ENCODE peak calls at places on chromosomes 6 and 20, in eight cellular contexts. One of them, this sample, is unnamed.

GRCh38 chr20:58219342-58219700 is 9.1 kb downstream of the ANKRD60 start:
- DNase-seq in sigmoid colon: peak; percentile 12
- DNase-seq in spleen: no peak
- DNase-seq in stomach: no peak
- DNase-seq in breast epithelium: no peak
- DNase-seq in transverse colon: no peak
- DNase-seq in SK-N-SH: no peak
- DNase-seq in suprapubic skin: no peak
- DNase-seq in this sample: no peak

GRCh38 chr6:136945626-136946235 is 23.6 kb downstream of the SLC35D3 start:
- DNase-seq in transverse colon: no peak
- DNase-seq in spleen: no peak
- DNase-seq in suprapubic skin: no peak
- DNase-seq in stomach: no peak
- DNase-seq in sigmoid colon: no peak
- DNase-seq in SK-N-SH: no peak
- DNase-seq in breast epithelium: no peak
- DNase-seq in this sample: no peak

GRCh38 chr20:50380697-50381040 is 129.5 kb upstream of the PTPN1 start:
- DNase-seq in stomach: peak; percentile 53
- DNase-seq in SK-N-SH: peak; percentile 81
- DNase-seq in sigmoid colon: no peak
- DNase-seq in transverse colon: peak; percentile 59
- DNase-seq in suprapubic skin: no peak
- DNase-seq in spleen: no peak
- DNase-seq in breast epithelium: no peak
- DNase-seq in this sample: no peak

GRCh38 chr6:39157511-39157910 is 42.5 kb upstream of the SAYSD1 start:
- DNase-seq in suprapubic skin: no peak
- DNase-seq in spleen: no peak
- DNase-seq in sigmoid colon: no peak
- DNase-seq in breast epithelium: no peak
- DNase-seq in transverse colon: no peak
- DNase-seq in stomach: no peak
- DNase-seq in SK-N-SH: peak; percentile 47
- DNase-seq in this sample: no peak

GRCh38 chr6:3209114-3210023 is 18.1 kb downstream of the TUBB2B start:
- DNase-seq in stomach: peak; percentile 36
- DNase-seq in sigmoid colon: no peak
- DNase-seq in SK-N-SH: peak; percentile 76
- DNase-seq in breast epithelium: no peak
- DNase-seq in transverse colon: no peak
- DNase-seq in spleen: no peak
- DNase-seq in suprapubic skin: no peak
- DNase-seq in this sample: peak; percentile 58

GRCh38 chr6:43334466-43335095 is 26.0 kb upstream of the CRIP3 start:
- DNase-seq in suprapubic skin: no peak
- DNase-seq in sigmoid colon: no peak
- DNase-seq in spleen: no peak
- DNase-seq in stomach: no peak
- DNase-seq in SK-N-SH: peak; percentile 18
- DNase-seq in transverse colon: no peak
- DNase-seq in breast epithelium: no peak
- DNase-seq in this sample: no peak

GRCh38 chr6:34240329-34241248 is 3.9 kb downstream of the HMGA1 start:
- DNase-seq in transverse colon: no peak
- DNase-seq in breast epithelium: peak; percentile 43
- DNase-seq in suprapubic skin: peak; percentile 56
- DNase-seq in sigmoid colon: peak; percentile 56
- DNase-seq in stomach: no peak
- DNase-seq in spleen: peak; percentile 72
- DNase-seq in SK-N-SH: no peak
- DNase-seq in this sample: peak; percentile 56

GRCh38 chr20:51431321-51431720 is 111.2 kb downstream of the NFATC2 start:
- DNase-seq in SK-N-SH: no peak
- DNase-seq in sigmoid colon: no peak
- DNase-seq in suprapubic skin: no peak
- DNase-seq in stomach: no peak
- DNase-seq in transverse colon: no peak
- DNase-seq in breast epithelium: no peak
- DNase-seq in spleen: no peak
- DNase-seq in this sample: no peak

GRCh38 chr20:43982016-43982415 is 67.4 kb downstream of the TOX2 start:
- DNase-seq in SK-N-SH: no peak
- DNase-seq in sigmoid colon: no peak
- DNase-seq in suprapubic skin: peak; percentile 17
- DNase-seq in spleen: no peak
- DNase-seq in stomach: no peak
- DNase-seq in transverse colon: no peak
- DNase-seq in breast epithelium: no peak
- DNase-seq in this sample: no peak

GRCh38 chr20:63356931-63357879 is 3.9 kb downstream of the CHRNA4 start:
- DNase-seq in transverse colon: no peak
- DNase-seq in spleen: no peak
- DNase-seq in stomach: no peak
- DNase-seq in sigmoid colon: no peak
- DNase-seq in suprapubic skin: no peak
- DNase-seq in SK-N-SH: no peak
- DNase-seq in breast epithelium: no peak
- DNase-seq in this sample: peak; percentile 41

GRCh38 chr6:25882066-25882496 is 8.0 kb upstream of the SLC17A3 start:
- DNase-seq in SK-N-SH: no peak
- DNase-seq in transverse colon: peak; percentile 13
- DNase-seq in stomach: peak; percentile 48
- DNase-seq in spleen: peak; percentile 79
- DNase-seq in suprapubic skin: no peak
- DNase-seq in sigmoid colon: no peak
- DNase-seq in breast epithelium: no peak
- DNase-seq in this sample: peak; percentile 88

GRCh38 chr6:160139420-160139851 is 17.8 kb downstream of the SLC22A1 start:
- DNase-seq in transverse colon: no peak
- DNase-seq in spleen: no peak
- DNase-seq in suprapubic skin: no peak
- DNase-seq in sigmoid colon: peak; percentile 74
- DNase-seq in SK-N-SH: no peak
- DNase-seq in stomach: no peak
- DNase-seq in breast epithelium: no peak
- DNase-seq in this sample: no peak

GRCh38 chr6:20833881-20834515 is 299.7 kb downstream of the CDKAL1 start:
- DNase-seq in breast epithelium: no peak
- DNase-seq in suprapubic skin: no peak
- DNase-seq in stomach: no peak
- DNase-seq in transverse colon: no peak
- DNase-seq in sigmoid colon: no peak
- DNase-seq in SK-N-SH: no peak
- DNase-seq in spleen: no peak
- DNase-seq in this sample: no peak

GRCh38 chr6:122995930-122996796 is at the start of gene CLVS2:
- DNase-seq in breast epithelium: no peak
- DNase-seq in spleen: peak; percentile 64
- DNase-seq in suprapubic skin: no peak
- DNase-seq in transverse colon: no peak
- DNase-seq in stomach: no peak
- DNase-seq in SK-N-SH: peak; percentile 81
- DNase-seq in sigmoid colon: peak; percentile 64
- DNase-seq in this sample: peak; percentile 85

GRCh38 chr6:7196019-7196402 is 88.2 kb downstream of the RREB1 start:
- DNase-seq in transverse colon: no peak
- DNase-seq in spleen: no peak
- DNase-seq in sigmoid colon: no peak
- DNase-seq in SK-N-SH: no peak
- DNase-seq in breast epithelium: no peak
- DNase-seq in stomach: no peak
- DNase-seq in suprapubic skin: no peak
- DNase-seq in this sample: no peak

GRCh38 chr6:146548898-146549374 is 5.3 kb downstream of the RAB32 start:
- DNase-seq in sigmoid colon: no peak
- DNase-seq in suprapubic skin: no peak
- DNase-seq in SK-N-SH: no peak
- DNase-seq in spleen: no peak
- DNase-seq in breast epithelium: no peak
- DNase-seq in stomach: no peak
- DNase-seq in transverse colon: no peak
- DNase-seq in this sample: no peak

GRCh38 chr6:37021356-37022129 is 16.1 kb downstream of the FGD2 start:
- DNase-seq in SK-N-SH: no peak
- DNase-seq in sigmoid colon: no peak
- DNase-seq in spleen: peak; percentile 69
- DNase-seq in breast epithelium: no peak
- DNase-seq in stomach: no peak
- DNase-seq in suprapubic skin: peak; percentile 41
- DNase-seq in transverse colon: peak; percentile 23
- DNase-seq in this sample: no peak

GRCh38 chr6:44667226-44667625 is 279.7 kb downstream of the CDC5L start:
- DNase-seq in sigmoid colon: no peak
- DNase-seq in breast epithelium: no peak
- DNase-seq in suprapubic skin: no peak
- DNase-seq in stomach: no peak
- DNase-seq in spleen: no peak
- DNase-seq in SK-N-SH: no peak
- DNase-seq in transverse colon: no peak
- DNase-seq in this sample: no peak

GRCh38 chr20:5871720-5872410 is 78.5 kb downstream of the TRMT6 start:
- DNase-seq in spleen: no peak
- DNase-seq in stomach: no peak
- DNase-seq in breast epithelium: no peak
- DNase-seq in suprapubic skin: no peak
- DNase-seq in transverse colon: no peak
- DNase-seq in SK-N-SH: no peak
- DNase-seq in sigmoid colon: no peak
- DNase-seq in this sample: peak; percentile 29

GRCh38 chr6:168208436-168208835 is 111.1 kb downstream of the DACT2 start:
- DNase-seq in stomach: no peak
- DNase-seq in sigmoid colon: peak; percentile 46
- DNase-seq in spleen: peak; percentile 13
- DNase-seq in suprapubic skin: no peak
- DNase-seq in breast epithelium: no peak
- DNase-seq in transverse colon: no peak
- DNase-seq in SK-N-SH: no peak
- DNase-seq in this sample: no peak

GRCh38 chr20:1890469-1891262 is 4.5 kb upstream of the SIRPA start:
- DNase-seq in suprapubic skin: no peak
- DNase-seq in SK-N-SH: no peak
- DNase-seq in transverse colon: no peak
- DNase-seq in stomach: no peak
- DNase-seq in spleen: peak; percentile 72
- DNase-seq in sigmoid colon: no peak
- DNase-seq in breast epithelium: no peak
- DNase-seq in this sample: no peak
- H3K4me1 ChIP-seq in suprapubic skin: peaks cover 48% of the 10 kb centered on the region
- H3K4me1 ChIP-seq in SK-N-SH: no peaks in the 10 kb centered on the region
- H3K4me1 ChIP-seq in transverse colon: peaks cover 14% of the 10 kb centered on the region
- H3K4me1 ChIP-seq in stomach: peaks cover 4% of the 10 kb centered on the region
- H3K4me1 ChIP-seq in spleen: no peaks in the 10 kb centered on the region
- H3K4me1 ChIP-seq in sigmoid colon: peaks cover 22% of the 10 kb centered on the region
- H3K4me1 ChIP-seq in breast epithelium: no peaks in the 10 kb centered on the region
- H3K4me1 ChIP-seq in this sample: peaks cover 18% of the 10 kb centered on the region

GRCh38 chr6:139028658-139029469 is at the start of gene ABRACL:
- DNase-seq in breast epithelium: peak; percentile 67
- DNase-seq in stomach: peak; percentile 72
- DNase-seq in transverse colon: peak; percentile 81
- DNase-seq in suprapubic skin: peak; percentile 71
- DNase-seq in spleen: peak; percentile 94
- DNase-seq in sigmoid colon: peak; percentile 81
- DNase-seq in SK-N-SH: peak; percentile 85
- DNase-seq in this sample: peak; percentile 92
- TF ChIP-seq POLR2AphosphoS5 in breast epithelium: no peak
- TF ChIP-seq POLR2AphosphoS5 in stomach: no peak
- TF ChIP-seq POLR2AphosphoS5 in transverse colon: peak; percentile 70
- TF ChIP-seq POLR2AphosphoS5 in suprapubic skin: no peak
- TF ChIP-seq POLR2AphosphoS5 in spleen: peak; percentile 82
- TF ChIP-seq POLR2AphosphoS5 in sigmoid colon: no peak
- TF ChIP-seq POLR2AphosphoS5 in SK-N-SH: no peak
- TF ChIP-seq POLR2AphosphoS5 in this sample: peak; percentile 42

GRCh38 chr6:135759831-135760230 is 91.7 kb upstream of the PDE7B start:
- DNase-seq in breast epithelium: no peak
- DNase-seq in transverse colon: no peak
- DNase-seq in sigmoid colon: no peak
- DNase-seq in suprapubic skin: no peak
- DNase-seq in stomach: no peak
- DNase-seq in SK-N-SH: no peak
- DNase-seq in spleen: no peak
- DNase-seq in this sample: no peak
- TF ChIP-seq CTCF in breast epithelium: no peak
- TF ChIP-seq CTCF in transverse colon: no peak
- TF ChIP-seq CTCF in sigmoid colon: no peak
- TF ChIP-seq CTCF in suprapubic skin: no peak
- TF ChIP-seq CTCF in stomach: no peak
- TF ChIP-seq CTCF in SK-N-SH: no peak
- TF ChIP-seq CTCF in spleen: no peak
- TF ChIP-seq CTCF in this sample: no peak

GRCh38 chr20:24212494-24212893 is 223.9 kb upstream of the GGTLC1 start:
- DNase-seq in sigmoid colon: no peak
- DNase-seq in suprapubic skin: no peak
- DNase-seq in transverse colon: no peak
- DNase-seq in spleen: no peak
- DNase-seq in SK-N-SH: no peak
- DNase-seq in breast epithelium: no peak
- DNase-seq in stomach: no peak
- DNase-seq in this sample: no peak
- H3K4me1 ChIP-seq in sigmoid colon: no peaks in the 10 kb centered on the region
- H3K4me1 ChIP-seq in suprapubic skin: no peaks in the 10 kb centered on the region
- H3K4me1 ChIP-seq in transverse colon: no peaks in the 10 kb centered on the region
- H3K4me1 ChIP-seq in spleen: no peaks in the 10 kb centered on the region
- H3K4me1 ChIP-seq in SK-N-SH: no peaks in the 10 kb centered on the region
- H3K4me1 ChIP-seq in breast epithelium: no peaks in the 10 kb centered on the region
- H3K4me1 ChIP-seq in stomach: no peaks in the 10 kb centered on the region
- H3K4me1 ChIP-seq in this sample: no peaks in the 10 kb centered on the region

DNA sequence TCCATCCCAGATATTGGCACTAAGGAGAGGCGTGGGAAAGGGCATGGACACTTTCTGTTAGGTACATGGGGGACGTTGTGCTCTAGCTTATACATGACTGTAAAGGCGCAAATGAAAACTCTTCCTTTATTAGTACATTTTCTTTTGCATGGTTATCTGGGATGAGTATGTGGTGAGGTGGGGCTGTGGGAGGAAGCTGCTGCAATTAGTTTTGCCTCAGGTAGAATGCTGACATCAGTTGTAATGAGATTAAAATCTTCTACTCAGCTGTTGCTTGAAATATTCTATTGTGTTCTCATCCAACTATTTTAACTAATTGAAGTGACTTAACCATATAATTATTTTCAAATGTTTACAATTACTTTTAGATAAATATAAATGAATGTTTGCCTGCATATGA is 218.3 kb upstream of the FLRT3 start:
- DNase-seq in stomach: no peak
- DNase-seq in SK-N-SH: no peak
- DNase-seq in breast epithelium: no peak
- DNase-seq in sigmoid colon: no peak
- DNase-seq in spleen: no peak
- DNase-seq in suprapubic skin: no peak
- DNase-seq in transverse colon: no peak
- DNase-seq in this sample: no peak
- TF ChIP-seq POLR2AphosphoS5 in stomach: no peak
- TF ChIP-seq POLR2AphosphoS5 in SK-N-SH: no peak
- TF ChIP-seq POLR2AphosphoS5 in breast epithelium: no peak
- TF ChIP-seq POLR2AphosphoS5 in sigmoid colon: no peak
- TF ChIP-seq POLR2AphosphoS5 in spleen: no peak
- TF ChIP-seq POLR2AphosphoS5 in suprapubic skin: no peak
- TF ChIP-seq POLR2AphosphoS5 in transverse colon: no peak
- TF ChIP-seq POLR2AphosphoS5 in this sample: no peak